ENCODE peak calls at places on chromosomes 2 and 18, in five cellular contexts. J is suprapubic skin, Z is HCT116, O is transverse colon, B is stomach. A is an unnamed sample. For H3K27me3 and H3K36me3, the result is how much of the 10 kb centered on the place peaks cover.

GRCh38 chr2:191678437-191679110 is 638 bp downstream of the NABP1 start:
- DNase-seq in Z (no peak), B (peak), J (peak), O (peak), A (peak)

GRCh38 chr18:73235491-73235890 is 367.7 kb upstream of the NETO1 start:
- DNase-seq in Z (no peak), J (no peak), O (no peak), B (no peak), A (no peak)

GRCh38 chr18:61893971-61894750 is 1.4 kb upstream of the RNF152 start:
- DNase-seq in Z (peak), J (peak), B (peak), O (peak), A (peak)

GRCh38 chr18:26574958-26575864 is 26.9 kb upstream of the KCTD1 start:
- DNase-seq in J (no peak), Z (no peak), B (peak), O (peak), A (peak)

GRCh38 chr2:3285901-3286645 is 91.5 kb downstream of the EIPR1 start:
- DNase-seq in Z (no peak), O (no peak), B (peak), J (peak), A (peak)

GRCh38 chr2:241559489-241560180 is 1.1 kb downstream of the BOK start:
- DNase-seq in Z (no peak), O (peak), B (peak), J (no peak), A (no peak)

GRCh38 chr2:70440621-70441020 is 113.0 kb downstream of the TGFA start:
- DNase-seq in J (no peak), B (no peak), Z (no peak), O (no peak), A (no peak)

GRCh38 chr2:195563857-195564512 is 93.0 kb upstream of the SLC39A10 start:
- DNase-seq in O (no peak), B (no peak), Z (no peak), J (no peak), A (peak)

GRCh38 chr2:239310401-239311061 is 90.3 kb downstream of the HDAC4 start:
- DNase-seq in O (peak), B (peak), J (peak), Z (no peak), A (peak)

GRCh38 chr18:32937007-32937540 is 164.3 kb upstream of the KLHL14 start:
- DNase-seq in J (no peak), B (no peak), Z (no peak), O (no peak), A (no peak)

GRCh38 chr2:12603781-12604180 is 113.0 kb upstream of the TRIB2 start:
- DNase-seq in B (no peak), O (no peak), Z (no peak), J (no peak), A (no peak)

GRCh38 chr2:233857511-233858118 is 3.3 kb upstream of the HJURP start:
- DNase-seq in B (peak), J (no peak), Z (no peak), O (peak), A (peak)

GRCh38 chr2:95323347-95324155 is 26.4 kb downstream of the KCNIP3 start:
- DNase-seq in B (peak), O (peak), J (no peak), Z (peak), A (no peak)

GRCh38 chr2:37688771-37689468 is 17.5 kb upstream of the CDC42EP3 start:
- DNase-seq in Z (no peak), O (no peak), B (no peak), J (no peak), A (no peak)

GRCh38 chr2:11904029-11904428 is 157.6 kb downstream of the LPIN1 start:
- DNase-seq in B (no peak), O (no peak), Z (no peak), J (no peak), A (peak)

GRCh38 chr2:147688252-147688651 is 156.6 kb upstream of the ACVR2A start:
- DNase-seq in Z (no peak), J (no peak), B (no peak), O (no peak), A (no peak)

GRCh38 chr2:234840336-234840735 is 111.5 kb upstream of the SH3BP4 start:
- DNase-seq in O (peak), Z (peak), B (no peak), J (no peak), A (no peak)

GRCh38 chr18:11115268-11115667 is 34.1 kb downstream of the PIEZO2 start:
- DNase-seq in B (no peak), J (no peak), O (no peak), Z (no peak), A (no peak)

GRCh38 chr2:15939556-15939853 is 845 bp upstream of the MYCN start:
- DNase-seq in J (no peak), Z (peak), B (peak), O (peak), A (peak)

GRCh38 chr2:97889156-97889555 is 106.6 kb downstream of the TMEM131 start:
- DNase-seq in B (no peak), Z (no peak), O (no peak), J (no peak), A (no peak)

GRCh38 chr2:233756429-233757081 is 3.5 kb upstream of the UGT1A1 start:
- DNase-seq in Z (no peak), J (no peak), B (no peak), O (no peak), A (no peak)

GRCh38 chr18:23229472-23229871 is 94.2 kb downstream of the CABLES1 start:
- DNase-seq in J (no peak), O (no peak), B (no peak), Z (no peak), A (no peak)

GRCh38 chr2:106562826-106563594 is 75.8 kb downstream of the CD8B2 start:
- DNase-seq in O (no peak), B (no peak), J (no peak), Z (no peak), A (no peak)

GRCh38 chr2:189260361-189260761 is 80.8 kb upstream of the COL5A2 start:
- DNase-seq in O (no peak), J (no peak), Z (no peak), B (no peak), A (no peak)

GRCh38 chr2:71150082-71150816 is 19.8 kb downstream of the MPHOSPH10 start:
- DNase-seq in Z (no peak), O (no peak), J (no peak), B (no peak), A (no peak)

GRCh38 chr18:9539283-9539682 is 64.0 kb downstream of the RALBP1 start:
- DNase-seq in O (no peak), Z (no peak), J (no peak), B (no peak), A (no peak)

GRCh38 chr2:88059979-88060906 is 4.7 kb upstream of the KRCC1 start:
- DNase-seq in B (no peak), J (no peak), Z (peak), O (no peak), A (no peak)

GRCh38 chr2:56170536-56170935 is 13.3 kb upstream of the CCDC85A start:
- DNase-seq in B (no peak), J (no peak), O (no peak), Z (no peak), A (no peak)

GRCh38 chr2:62660582-62661262 is 44.8 kb upstream of the EHBP1 start:
- DNase-seq in B (no peak), O (no peak), J (no peak), Z (no peak), A (no peak)

GRCh38 chr2:30406853-30407252 is 40.2 kb upstream of the LCLAT1 start:
- DNase-seq in J (no peak), O (no peak), B (no peak), Z (no peak), A (no peak)

GRCh38 chr2:168757223-168757622 is 45.2 kb upstream of the NOSTRIN start:
- DNase-seq in B (no peak), O (no peak), Z (no peak), J (no peak), A (no peak)

GRCh38 chr18:7413906-7414305 is 153.2 kb upstream of the PTPRM start:
- DNase-seq in J (no peak), O (no peak), Z (no peak), B (no peak), A (no peak)

GRCh38 chr2:105775809-105776559 is 31.3 kb downstream of the NCK2 start:
- DNase-seq in Z (no peak), B (no peak), J (no peak), O (peak), A (peak)

GRCh38 chr18:58637197-58637596 is 8.3 kb upstream of the ALPK2 start:
- DNase-seq in J (no peak), Z (no peak), O (no peak), B (no peak), A (no peak)

GRCh38 chr18:58635891-58636290 is 7.0 kb upstream of the ALPK2 start:
- DNase-seq in Z (peak), O (no peak), J (no peak), B (no peak), A (no peak)

GRCh38 chr18:58632557-58632956 is 3.7 kb upstream of the ALPK2 start:
- DNase-seq in B (no peak), Z (no peak), O (no peak), J (no peak), A (no peak)

GRCh38 chr18:58631301-58631700 is 2.4 kb upstream of the ALPK2 start:
- DNase-seq in J (no peak), Z (no peak), B (no peak), O (no peak), A (no peak)

GRCh38 chr18:58633874-58634273 is 5.0 kb upstream of the ALPK2 start:
- DNase-seq in O (no peak), J (no peak), Z (no peak), B (no peak), A (no peak)
- H3K27me3 ChIP-seq in O (under half), J (under half), Z (under half), B (under half), A (under half)

GRCh38 chr2:200913654-200914053 is 24.5 kb downstream of the NIF3L1 start:
- DNase-seq in Z (no peak), B (no peak), J (no peak), O (no peak), A (no peak)
- H3K36me3 ChIP-seq in Z (half or more), B (half or more), J (half or more), O (under half), A (half or more)

GRCh38 chr2:65602851-65603250 is 170.5 kb upstream of the SPRED2 start:
- DNase-seq in B (no peak), Z (no peak), O (no peak), J (no peak), A (no peak)
- TF ChIP-seq POLR2AphosphoS5 in B (no peak), Z (no peak), O (no peak), J (no peak), A (no peak)

GRCh38 chr18:44791520-44791919 is 110.8 kb downstream of the SETBP1 start:
- DNase-seq in O (no peak), J (no peak), B (no peak), Z (no peak), A (no peak)
- H3K27me3 ChIP-seq in O (under half), J (under half), B (under half), Z (under half), A (under half)

DNA sequence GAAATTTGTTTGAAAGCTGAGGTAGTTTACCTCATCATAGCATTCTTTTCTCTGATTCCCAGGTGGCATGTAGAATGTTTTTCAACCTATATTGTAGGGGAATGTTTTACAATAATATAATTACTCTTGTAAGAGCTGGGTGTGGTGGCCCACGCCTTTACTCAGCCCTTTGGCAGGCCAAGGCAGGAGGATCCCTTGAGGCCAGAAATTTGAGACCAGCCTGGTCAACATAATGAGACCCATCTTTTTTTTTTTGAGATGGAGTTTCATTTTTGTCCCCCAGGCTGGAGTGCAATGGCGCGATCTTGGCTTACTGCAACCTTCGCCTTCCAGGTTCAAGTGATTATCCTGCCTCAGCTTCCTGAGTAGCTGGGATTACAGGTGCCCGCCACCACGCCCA is 3.6 kb downstream of the USP39 start:
- DNase-seq in O (no peak), J (no peak), B (no peak), Z (no peak), A (no peak)
- H3K36me3 ChIP-seq in O (under half), J (under half), B (half or more), Z (under half), A (half or more)

A was measured in spleen.